ENCODE peak calls at places on chromosomes 13 and 19, in six cellular contexts. R is activated CD4-positive, CD25-positive, alpha-beta regulatory T cell; P is cardiac fibroblast; B is RWPE1; S is activated T-cell treated with anti-CD3 and anti-CD28 coated beads for 1 hour; K is sciatic nerve. A is an unnamed sample.

GRCh38 chr13:113638173-113638746 is 19.7 kb downstream of the ATP4B start:
- DNase-seq in B (no peak), S (no peak), R (no peak), K (peak; percentile 22), P (no peak), A (peak; percentile 62)

GRCh38 chr13:20482275-20482761 is 43.3 kb downstream of the CRYL1 start:
- DNase-seq in S (no peak), R (no peak), P (no peak), B (no peak), K (no peak), A (no peak)

GRCh38 chr13:33775339-33776108 is 42.4 kb upstream of the RFC3 start:
- DNase-seq in S (no peak), B (no peak), R (no peak), K (no peak), P (peak; percentile 10), A (no peak)

GRCh38 chr13:23901365-23901764 is 4.1 kb upstream of the C1QTNF9B start:
- DNase-seq in S (no peak), R (no peak), P (no peak), B (peak; percentile 57), K (no peak), A (no peak)

GRCh38 chr19:51024924-51025323 is 1.5 kb downstream of the KLK11 start:
- DNase-seq in K (no peak), S (no peak), B (no peak), P (no peak), R (no peak), A (no peak)

GRCh38 chr19:32687681-32688080 is 3.9 kb upstream of the NUDT19 start:
- DNase-seq in S (no peak), R (no peak), P (no peak), K (no peak), B (no peak), A (no peak)

GRCh38 chr19:6213696-6214585 is 65.8 kb downstream of the MLLT1 start:
- DNase-seq in S (no peak), R (no peak), B (no peak), P (no peak), K (no peak), A (no peak)

GRCh38 chr19:10418281-10419199 is 1.8 kb upstream of the PDE4A start:
- DNase-seq in R (no peak), P (no peak), S (no peak), B (no peak), K (no peak), A (no peak)

GRCh38 chr13:25217023-25217909 is 45.2 kb upstream of the AMER2 start:
- DNase-seq in K (peak; percentile 21), B (peak; percentile 13), S (no peak), R (no peak), P (peak; percentile 8), A (peak; percentile 33)

GRCh38 chr13:41384749-41385503 is 72.4 kb upstream of the RGCC start:
- DNase-seq in S (no peak), R (no peak), K (no peak), P (peak; percentile 34), B (peak; percentile 18), A (no peak)

GRCh38 chr19:13330285-13330684 is 176.0 kb downstream of the CACNA1A start:
- DNase-seq in K (no peak), B (no peak), R (no peak), S (no peak), P (no peak), A (no peak)

GRCh38 chr13:45370922-45371406 is 30.0 kb upstream of the TPT1 start:
- DNase-seq in K (peak; percentile 86), B (peak; percentile 51), S (peak; percentile 49), R (peak; percentile 11), P (peak; percentile 91), A (peak; percentile 91)

GRCh38 chr19:37056776-37057175 is 21.5 kb upstream of the ZNF420 start:
- DNase-seq in R (no peak), P (no peak), K (no peak), S (no peak), B (no peak), A (no peak)

GRCh38 chr19:11463391-11463790 is 17.5 kb downstream of the ELAVL3 start:
- DNase-seq in R (no peak), B (no peak), P (no peak), K (no peak), S (no peak), A (no peak)

GRCh38 chr13:41546372-41547252 is 89.3 kb downstream of the RGCC start:
- DNase-seq in K (no peak), P (no peak), S (no peak), R (no peak), B (peak; percentile 55), A (no peak)

GRCh38 chr13:112098699-112099098 is 31.8 kb downstream of the SOX1 start:
- DNase-seq in K (no peak), S (no peak), B (no peak), R (no peak), P (no peak), A (no peak)

GRCh38 chr19:55146648-55147218 is 2.3 kb downstream of the TNNT1 start:
- DNase-seq in B (peak; percentile 67), R (no peak), S (no peak), P (no peak), K (no peak), A (no peak)

GRCh38 chr13:107289540-107289939 is 721.6 kb upstream of the ARGLU1 start:
- DNase-seq in R (no peak), S (no peak), P (no peak), K (no peak), B (no peak), A (no peak)

GRCh38 chr19:5229778-5230165 is 110.8 kb downstream of the PTPRS start:
- DNase-seq in P (no peak), R (no peak), B (no peak), K (no peak), S (no peak), A (no peak)

GRCh38 chr19:31223805-31224534 is 125.3 kb downstream of the TSHZ3 start:
- DNase-seq in B (no peak), R (no peak), S (no peak), K (no peak), P (peak; percentile 83), A (no peak)

GRCh38 chr19:6739884-6740588 is 556 bp downstream of the TRIP10 start:
- DNase-seq in B (no peak), K (peak; percentile 82), S (no peak), P (no peak), R (no peak), A (no peak)

GRCh38 chr13:40537146-40537895 is 129.1 kb downstream of the FOXO1 start:
- DNase-seq in R (no peak), K (no peak), P (no peak), B (no peak), S (no peak), A (no peak)

GRCh38 chr13:69856331-69856730 is 251.3 kb upstream of the ATXN8OS start:
- DNase-seq in S (no peak), R (no peak), B (peak; percentile 1), K (no peak), P (no peak), A (no peak)

GRCh38 chr13:97107815-97108534 is 113.7 kb upstream of the OXGR1 start:
- DNase-seq in P (peak; percentile 52), B (no peak), K (no peak), S (no peak), R (no peak), A (no peak)

A was measured in mesenteric fat pad.